ENCODE peak calls at places on chromosome X, in seven cellular contexts. O is epithelial cell of proximal tubule, C is OCI-LY7, S is K562, J is upper lobe of right lung, F is ascending aorta, Z is lung. Y is an unnamed sample.

GRCh38 chrX:17613979-17614572 is 123.2 kb upstream of the SCML1 start:
- DNase-seq in F (no peak), C (no peak), S (no peak), O (no peak), Z (peak; percentile 44), J (peak; percentile 65), Y (no peak)

GRCh38 chrX:150504399-150505186 is 63.8 kb upstream of the MTM1 start:
- DNase-seq in S (peak; percentile 6), C (no peak), F (no peak), J (no peak), O (no peak), Z (no peak), Y (no peak)

GRCh38 chrX:1581132-1581531 is 10.3 kb upstream of the AKAP17A start:
- DNase-seq in F (no peak), Z (peak; percentile 64), S (peak; percentile 75), O (no peak), J (peak; percentile 28), C (peak; percentile 85), Y (no peak)

GRCh38 chrX:103464071-103464773 is 55.1 kb downstream of the RAB40A start:
- DNase-seq in Z (no peak), J (no peak), C (peak; percentile 31), O (no peak), F (no peak), S (peak; percentile 40), Y (no peak)

GRCh38 chrX:24479924-24480722 is 15.0 kb downstream of the PDK3 start:
- DNase-seq in F (no peak), S (no peak), J (peak; percentile 64), C (peak; percentile 69), O (no peak), Z (peak; percentile 63), Y (no peak)

GRCh38 chrX:138886769-138887168 is 175.3 kb upstream of the FGF13 start:
- DNase-seq in C (no peak), Z (no peak), S (no peak), F (no peak), J (no peak), O (peak; percentile 48), Y (no peak)

GRCh38 chrX:123171781-123172180 is 12.3 kb upstream of the GRIA3 start:
- DNase-seq in O (no peak), J (no peak), Z (no peak), C (no peak), S (peak; percentile 11), F (no peak), Y (no peak)

GRCh38 chrX:149392896-149393295 is 112.2 kb downstream of the IDS start:
- DNase-seq in F (no peak), S (no peak), J (no peak), O (no peak), Z (no peak), C (no peak), Y (no peak)

GRCh38 chrX:48697182-48697727 is 721 bp downstream of the SUV39H1 start:
- DNase-seq in Z (no peak), O (no peak), F (no peak), J (no peak), C (no peak), S (peak; percentile 21), Y (no peak)

GRCh38 chrX:15384304-15384703 is at the start of gene VEGFD:
- DNase-seq in C (no peak), Z (no peak), O (no peak), J (no peak), S (no peak), F (no peak), Y (peak; percentile 3)

GRCh38 chrX:81304545-81304944 is 102.6 kb downstream of the SH3BGRL start:
- DNase-seq in C (no peak), F (no peak), Z (no peak), O (no peak), J (no peak), S (no peak), Y (no peak)

GRCh38 chrX:107505223-107505622 is 55.8 kb downstream of the FRMPD3 start:
- DNase-seq in Z (no peak), C (no peak), S (no peak), F (no peak), J (no peak), O (no peak), Y (no peak)

GRCh38 chrX:16120431-16120830 is 2.9 kb upstream of the GRPR start:
- DNase-seq in S (no peak), J (no peak), C (peak; percentile 27), Z (no peak), F (no peak), O (no peak), Y (no peak)

GRCh38 chrX:24026403-24026801 is 584 bp downstream of the KLHL15 start:
- DNase-seq in C (peak; percentile 4), Z (no peak), F (no peak), O (no peak), S (peak; percentile 52), J (no peak), Y (no peak)

GRCh38 chrX:3609800-3610199 is 103.6 kb downstream of the PRKX start:
- DNase-seq in J (no peak), S (no peak), O (no peak), Z (no peak), F (no peak), C (no peak), Y (no peak)

GRCh38 chrX:1468250-1468772 is 15.6 kb upstream of the ASMTL start:
- DNase-seq in J (peak; percentile 49), O (no peak), S (no peak), Z (peak; percentile 27), C (peak; percentile 96), F (peak; percentile 64), Y (no peak)

GRCh38 chrX:24332868-24333267 is 19.0 kb upstream of the SUPT20HL2 start:
- DNase-seq in F (no peak), Z (no peak), S (no peak), O (no peak), C (no peak), J (no peak), Y (no peak)

GRCh38 chrX:10754445-10754844 is 134.1 kb upstream of the MID1 start:
- DNase-seq in F (no peak), J (no peak), S (no peak), O (no peak), Z (no peak), C (no peak), Y (no peak)

GRCh38 chrX:10922158-10922557 is 189.0 kb upstream of the HCCS start:
- DNase-seq in Z (no peak), J (no peak), F (no peak), O (peak; percentile 82), C (no peak), S (no peak), Y (peak; percentile 65)

GRCh38 chrX:149487292-149487691 is 17.8 kb downstream of the IDS start:
- DNase-seq in F (no peak), J (no peak), C (peak; percentile 4), Z (no peak), O (no peak), S (no peak), Y (no peak)

GRCh38 chrX:114267127-114267526 is 316.8 kb upstream of the HTR2C start:
- DNase-seq in O (no peak), Z (no peak), C (no peak), S (no peak), J (no peak), F (no peak), Y (no peak)

GRCh38 chrX:41045960-41046567 is 39.2 kb upstream of the USP9X start:
- DNase-seq in C (no peak), O (no peak), F (no peak), Z (no peak), J (no peak), S (peak; percentile 32), Y (no peak)

GRCh38 chrX:15567886-15568616 is 32.7 kb downstream of the ACE2 start:
- DNase-seq in C (no peak), Z (no peak), J (no peak), S (peak; percentile 37), F (no peak), O (no peak), Y (no peak)

GRCh38 chrX:2707334-2707760 is 16.3 kb downstream of the CD99 start:
- DNase-seq in F (peak; percentile 74), J (no peak), O (peak; percentile 78), C (peak; percentile 97), S (peak; percentile 19), Z (peak; percentile 55), Y (no peak)

GRCh38 chrX:1545776-1546408 is 8.9 kb upstream of the P2RY8 start:
- DNase-seq in O (no peak), C (no peak), S (no peak), Z (no peak), F (no peak), J (no peak), Y (no peak)

GRCh38 chrX:103818844-103819243 is 13.2 kb downstream of the RAB9B start:
- DNase-seq in S (no peak), C (no peak), Z (no peak), J (no peak), F (no peak), O (no peak), Y (no peak)

GRCh38 chrX:15946783-15947550 is 92.4 kb upstream of the AP1S2 start:
- DNase-seq in S (peak; percentile 5), Z (no peak), C (no peak), F (no peak), O (no peak), J (no peak), Y (no peak)

GRCh38 chrX:68822641-68823410 is 6.0 kb upstream of the EFNB1 start:
- DNase-seq in Z (no peak), J (no peak), C (peak; percentile 25), S (peak; percentile 46), O (no peak), F (peak; percentile 67), Y (no peak)
- TF ChIP-seq CTCF in Z (peak; percentile 36), J (peak; percentile 50), C (peak; percentile 63), S (peak; percentile 73), O (peak; percentile 70), F (peak; percentile 27), Y (peak; percentile 68)

GRCh38 chrX:136210243-136210642 is 41.0 kb downstream of the MAP7D3 start:
- DNase-seq in O (no peak), Z (no peak), F (peak; percentile 27), S (no peak), C (peak; percentile 62), J (no peak), Y (no peak)
- H3K4me3 ChIP-seq in O (no peak overlapping the region), Z (no peak overlapping the region), F (no peak overlapping the region), S (no peak overlapping the region), C (no peak overlapping the region), J (no peak overlapping the region), Y (no peak overlapping the region)

GRCh38 chrX:14006489-14006888 is 23.2 kb downstream of the GEMIN8 start:
- DNase-seq in Z (no peak), S (no peak), O (no peak), C (no peak), J (no peak), F (no peak), Y (no peak)
- TF ChIP-seq CTCF in Z (no peak), S (no peak), O (no peak), C (no peak), J (no peak), F (no peak), Y (no peak)

GRCh38 chrX:13721819-13722527 is 12.4 kb downstream of the TRAPPC2 start:
- DNase-seq in S (no peak), O (no peak), Z (no peak), C (peak; percentile 66), J (no peak), F (no peak), Y (no peak)
- H3K4me3 ChIP-seq in S (no peak overlapping the region), O (no peak overlapping the region), Z (no peak overlapping the region), C (peak overlapping the region; percentile 46), J (no peak overlapping the region), F (no peak overlapping the region), Y (no peak overlapping the region)

GRCh38 chrX:47643926-47644325 is 6.4 kb downstream of the ELK1 start:
- DNase-seq in J (no peak), S (no peak), C (no peak), F (peak; percentile 38), O (no peak), Z (no peak), Y (no peak)
- TF ChIP-seq CTCF in J (peak; percentile 47), S (peak; percentile 43), C (peak; percentile 54), F (peak; percentile 20), O (peak; percentile 46), Z (no peak), Y (peak; percentile 54)